ENCODE peak calls at places on chromosome 16, in seven cellular contexts. One of them, this sample, is unnamed.

GRCh38 chr16:86517652-86518258 is 7.4 kb downstream of the FOXF1 start:
- DNase-seq in A673: peak; percentile 47
- DNase-seq in omental fat pad: no peak
- DNase-seq in astrocyte of the cerebellum: peak; percentile 54
- DNase-seq in colonic mucosa: peak; percentile 64
- DNase-seq in HFFc6: peak; percentile 61
- DNase-seq in HL-60: peak; percentile 12
- DNase-seq in this sample: peak; percentile 79

GRCh38 chr16:87420401-87421368 is 28.5 kb downstream of the MAP1LC3B start:
- DNase-seq in A673: no peak
- DNase-seq in omental fat pad: no peak
- DNase-seq in astrocyte of the cerebellum: no peak
- DNase-seq in colonic mucosa: no peak
- DNase-seq in HFFc6: no peak
- DNase-seq in HL-60: no peak
- DNase-seq in this sample: no peak

GRCh38 chr16:85686912-85687591 is 1.7 kb downstream of the GINS2 start:
- DNase-seq in A673: no peak
- DNase-seq in omental fat pad: no peak
- DNase-seq in astrocyte of the cerebellum: no peak
- DNase-seq in colonic mucosa: peak; percentile 51
- DNase-seq in HFFc6: no peak
- DNase-seq in HL-60: no peak
- DNase-seq in this sample: no peak

GRCh38 chr16:50166511-50167500 is 13.7 kb downstream of the TENT4B start:
- DNase-seq in A673: no peak
- DNase-seq in omental fat pad: no peak
- DNase-seq in astrocyte of the cerebellum: no peak
- DNase-seq in colonic mucosa: peak; percentile 16
- DNase-seq in HFFc6: no peak
- DNase-seq in HL-60: no peak
- DNase-seq in this sample: no peak

GRCh38 chr16:89031715-89032659 is 55.0 kb upstream of the CBFA2T3 start:
- DNase-seq in A673: no peak
- DNase-seq in omental fat pad: no peak
- DNase-seq in astrocyte of the cerebellum: no peak
- DNase-seq in colonic mucosa: peak; percentile 34
- DNase-seq in HFFc6: no peak
- DNase-seq in HL-60: peak; percentile 95
- DNase-seq in this sample: peak; percentile 1

GRCh38 chr16:66574081-66574480 is 5.2 kb upstream of the CMTM2 start:
- DNase-seq in A673: no peak
- DNase-seq in omental fat pad: no peak
- DNase-seq in astrocyte of the cerebellum: no peak
- DNase-seq in colonic mucosa: no peak
- DNase-seq in HFFc6: no peak
- DNase-seq in HL-60: no peak
- DNase-seq in this sample: no peak

GRCh38 chr16:11618107-11618717 is 31.5 kb upstream of the LITAF start:
- DNase-seq in A673: no peak
- DNase-seq in omental fat pad: no peak
- DNase-seq in astrocyte of the cerebellum: no peak
- DNase-seq in colonic mucosa: no peak
- DNase-seq in HFFc6: no peak
- DNase-seq in HL-60: no peak
- DNase-seq in this sample: no peak

GRCh38 chr16:49441366-49441780 is 67.8 kb downstream of the C16orf78 start:
- DNase-seq in A673: peak; percentile 11
- DNase-seq in omental fat pad: no peak
- DNase-seq in astrocyte of the cerebellum: no peak
- DNase-seq in colonic mucosa: peak; percentile 38
- DNase-seq in HFFc6: no peak
- DNase-seq in HL-60: no peak
- DNase-seq in this sample: peak; percentile 59

GRCh38 chr16:46822270-46822669 is 8.7 kb downstream of the C16orf87 start:
- DNase-seq in A673: peak; percentile 26
- DNase-seq in omental fat pad: no peak
- DNase-seq in astrocyte of the cerebellum: peak; percentile 20
- DNase-seq in colonic mucosa: no peak
- DNase-seq in HFFc6: peak; percentile 91
- DNase-seq in HL-60: no peak
- DNase-seq in this sample: no peak

DNA sequence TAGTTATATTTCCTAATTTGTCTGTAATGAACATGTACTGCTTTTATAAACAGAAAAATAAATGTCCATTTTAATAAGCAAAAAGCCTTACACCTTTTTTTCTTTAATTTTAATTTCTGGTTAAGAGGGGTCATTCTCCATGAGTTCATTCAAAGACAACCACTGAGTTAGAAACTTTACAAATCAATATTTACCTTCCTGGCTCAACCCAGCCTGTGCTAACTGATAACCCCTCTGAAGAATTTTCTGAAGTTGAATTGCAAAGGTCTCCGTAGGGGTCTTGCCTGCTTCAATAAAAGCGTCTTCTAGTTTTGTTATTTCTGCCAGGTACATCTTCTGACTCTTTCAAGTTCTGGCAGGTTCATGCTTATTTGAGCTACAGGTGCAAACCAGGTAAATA is 440.4 kb upstream of the SALL1 start:
- DNase-seq in A673: no peak
- DNase-seq in omental fat pad: no peak
- DNase-seq in astrocyte of the cerebellum: no peak
- DNase-seq in colonic mucosa: no peak
- DNase-seq in HFFc6: no peak
- DNase-seq in HL-60: no peak
- DNase-seq in this sample: no peak
- TF ChIP-seq CTCF in A673: no peak
- TF ChIP-seq CTCF in omental fat pad: no peak
- TF ChIP-seq CTCF in astrocyte of the cerebellum: no peak
- TF ChIP-seq CTCF in colonic mucosa: no peak
- TF ChIP-seq CTCF in HFFc6: no peak
- TF ChIP-seq CTCF in HL-60: no peak
- TF ChIP-seq CTCF in this sample: no peak

GRCh38 chr16:54936086-54936978 is 5.7 kb downstream of the IRX5 start:
- DNase-seq in A673: no peak
- DNase-seq in omental fat pad: no peak
- DNase-seq in astrocyte of the cerebellum: no peak
- DNase-seq in colonic mucosa: no peak
- DNase-seq in HFFc6: peak; percentile 37
- DNase-seq in HL-60: peak; percentile 78
- DNase-seq in this sample: no peak

GRCh38 chr16:54939537-54940278 is 9.0 kb downstream of the IRX5 start:
- DNase-seq in A673: no peak
- DNase-seq in omental fat pad: no peak
- DNase-seq in astrocyte of the cerebellum: no peak
- DNase-seq in colonic mucosa: no peak
- DNase-seq in HFFc6: no peak
- DNase-seq in HL-60: no peak
- DNase-seq in this sample: no peak

GRCh38 chr16:54936979-54937672 is 6.5 kb downstream of the IRX5 start:
- DNase-seq in A673: no peak
- DNase-seq in omental fat pad: no peak
- DNase-seq in astrocyte of the cerebellum: peak; percentile 62
- DNase-seq in colonic mucosa: no peak
- DNase-seq in HFFc6: peak; percentile 32
- DNase-seq in HL-60: peak; percentile 53
- DNase-seq in this sample: no peak

GRCh38 chr16:54938351-54939346 is 8.0 kb downstream of the IRX5 start:
- DNase-seq in A673: peak; percentile 47
- DNase-seq in omental fat pad: no peak
- DNase-seq in astrocyte of the cerebellum: no peak
- DNase-seq in colonic mucosa: no peak
- DNase-seq in HFFc6: no peak
- DNase-seq in HL-60: no peak
- DNase-seq in this sample: no peak

GRCh38 chr16:54937673-54938350 is 7.1 kb downstream of the IRX5 start:
- DNase-seq in A673: no peak
- DNase-seq in omental fat pad: no peak
- DNase-seq in astrocyte of the cerebellum: no peak
- DNase-seq in colonic mucosa: no peak
- DNase-seq in HFFc6: no peak
- DNase-seq in HL-60: no peak
- DNase-seq in this sample: no peak
- TF ChIP-seq CTCF in A673: no peak
- TF ChIP-seq CTCF in omental fat pad: no peak
- TF ChIP-seq CTCF in astrocyte of the cerebellum: no peak
- TF ChIP-seq CTCF in colonic mucosa: no peak
- TF ChIP-seq CTCF in HFFc6: peak; percentile 26
- TF ChIP-seq CTCF in HL-60: no peak
- TF ChIP-seq CTCF in this sample: no peak

GRCh38 chr16:29316673-29317237 is 89.8 kb downstream of the NPIPB11 start:
- DNase-seq in A673: no peak
- DNase-seq in omental fat pad: no peak
- DNase-seq in astrocyte of the cerebellum: no peak
- DNase-seq in colonic mucosa: no peak
- DNase-seq in HFFc6: no peak
- DNase-seq in HL-60: no peak
- DNase-seq in this sample: no peak

GRCh38 chr16:29319726-29320125 is 86.8 kb downstream of the NPIPB11 start:
- DNase-seq in A673: no peak
- DNase-seq in omental fat pad: no peak
- DNase-seq in astrocyte of the cerebellum: no peak
- DNase-seq in colonic mucosa: no peak
- DNase-seq in HFFc6: no peak
- DNase-seq in HL-60: no peak
- DNase-seq in this sample: no peak

GRCh38 chr16:29315916-29316517 is 90.5 kb downstream of the NPIPB11 start:
- DNase-seq in A673: peak; percentile 8
- DNase-seq in omental fat pad: no peak
- DNase-seq in astrocyte of the cerebellum: no peak
- DNase-seq in colonic mucosa: no peak
- DNase-seq in HFFc6: no peak
- DNase-seq in HL-60: no peak
- DNase-seq in this sample: peak; percentile 41

GRCh38 chr16:29317269-29317668 is 89.2 kb downstream of the NPIPB11 start:
- DNase-seq in A673: no peak
- DNase-seq in omental fat pad: no peak
- DNase-seq in astrocyte of the cerebellum: no peak
- DNase-seq in colonic mucosa: no peak
- DNase-seq in HFFc6: no peak
- DNase-seq in HL-60: no peak
- DNase-seq in this sample: no peak

DNA sequence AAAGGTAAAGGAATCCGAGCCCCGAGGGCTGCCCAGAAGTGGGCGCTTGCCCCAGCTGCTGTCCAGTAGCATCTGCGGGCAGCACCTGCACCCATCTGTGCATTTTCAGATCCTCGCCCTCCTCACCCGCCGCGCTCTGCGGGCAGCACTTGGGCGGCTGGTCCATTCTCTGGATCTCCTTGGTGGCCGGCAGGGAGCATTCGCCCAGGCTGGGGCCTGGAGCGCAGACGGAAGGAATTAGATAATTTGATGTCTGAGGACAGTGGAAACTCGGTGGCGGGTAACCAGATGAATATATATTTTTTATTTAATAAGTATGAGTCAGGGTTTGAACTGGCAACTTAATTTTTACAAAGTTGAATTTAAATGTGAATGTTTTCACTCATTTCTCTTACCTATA is 88.5 kb downstream of the NPIPB11 start:
- DNase-seq in A673: peak; percentile 8
- DNase-seq in omental fat pad: no peak
- DNase-seq in astrocyte of the cerebellum: no peak
- DNase-seq in colonic mucosa: no peak
- DNase-seq in HFFc6: no peak
- DNase-seq in HL-60: peak; percentile 37
- DNase-seq in this sample: no peak
- TF ChIP-seq CTCF in A673: peak; percentile 51
- TF ChIP-seq CTCF in omental fat pad: no peak
- TF ChIP-seq CTCF in astrocyte of the cerebellum: no peak
- TF ChIP-seq CTCF in colonic mucosa: no peak
- TF ChIP-seq CTCF in HFFc6: no peak
- TF ChIP-seq CTCF in HL-60: no peak
- TF ChIP-seq CTCF in this sample: no peak

DNA sequence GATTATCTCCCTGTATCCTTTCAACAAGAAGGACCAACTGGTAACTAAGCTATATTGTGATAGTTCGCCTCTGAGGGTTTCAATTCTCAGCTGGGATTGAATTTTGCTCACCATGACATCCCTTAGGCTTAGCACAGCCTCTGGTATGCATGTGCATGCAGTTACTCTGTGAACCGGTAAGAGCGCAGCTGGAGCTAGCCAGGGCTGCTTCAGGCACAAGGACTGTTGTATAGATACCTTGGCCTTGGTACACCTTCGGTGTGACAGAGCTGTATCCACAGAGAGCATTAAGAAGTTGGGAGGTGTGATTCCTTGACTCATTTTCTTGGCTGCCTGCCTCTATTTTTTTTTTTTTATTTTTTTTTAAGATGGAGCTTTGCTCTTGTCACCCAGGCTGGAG is 2.3 kb upstream of the NUTF2 start:
- DNase-seq in A673: no peak
- DNase-seq in omental fat pad: no peak
- DNase-seq in astrocyte of the cerebellum: no peak
- DNase-seq in colonic mucosa: no peak
- DNase-seq in HFFc6: peak; percentile 49
- DNase-seq in HL-60: no peak
- DNase-seq in this sample: peak; percentile 49
- TF ChIP-seq CTCF in A673: no peak
- TF ChIP-seq CTCF in omental fat pad: no peak
- TF ChIP-seq CTCF in astrocyte of the cerebellum: no peak
- TF ChIP-seq CTCF in colonic mucosa: no peak
- TF ChIP-seq CTCF in HFFc6: peak; percentile 41
- TF ChIP-seq CTCF in HL-60: no peak
- TF ChIP-seq CTCF in this sample: peak; percentile 25

DNA sequence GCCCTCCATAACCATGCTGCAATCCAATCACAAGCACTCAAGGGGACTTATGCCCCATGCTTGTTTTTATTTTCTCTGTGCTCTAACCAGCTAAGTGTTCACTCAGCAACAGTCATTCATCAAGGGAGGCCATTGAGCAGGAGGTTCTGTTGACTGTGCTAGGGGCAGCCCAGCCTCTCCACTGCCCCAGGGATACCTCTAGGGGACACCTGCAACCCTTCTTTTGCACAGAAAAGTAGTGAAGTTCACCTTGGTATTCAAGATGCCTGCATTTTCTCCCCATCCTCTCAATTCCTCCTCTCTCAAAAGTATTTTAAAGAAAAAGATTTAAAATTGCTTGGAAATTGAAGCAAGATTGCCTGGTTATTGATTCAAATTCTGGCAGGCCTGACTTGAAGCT is 124.7 kb upstream of the GNAO1 start:
- DNase-seq in A673: no peak
- DNase-seq in omental fat pad: no peak
- DNase-seq in astrocyte of the cerebellum: no peak
- DNase-seq in colonic mucosa: no peak
- DNase-seq in HFFc6: no peak
- DNase-seq in HL-60: no peak
- DNase-seq in this sample: no peak
- TF ChIP-seq CTCF in A673: no peak
- TF ChIP-seq CTCF in omental fat pad: no peak
- TF ChIP-seq CTCF in astrocyte of the cerebellum: no peak
- TF ChIP-seq CTCF in colonic mucosa: no peak
- TF ChIP-seq CTCF in HFFc6: no peak
- TF ChIP-seq CTCF in HL-60: no peak
- TF ChIP-seq CTCF in this sample: no peak